ENCODE peak calls at places on chromosomes 7 and 10, in nine cellular contexts. B is heart left ventricle, W is endothelial cell of umbilical vein, P is neural progenitor cell, G is AG04450, F is ovary, Z is astrocyte of the cerebellum, X is MM.1S, E is kidney. N is an unnamed sample.

GRCh38 chr10:92702301-92702916 is 12.7 kb downstream of the HHEX start:
- DNase-seq in B (no peak), W (peak; percentile 11), P (no peak), G (no peak), F (no peak), Z (no peak), X (no peak), E (no peak), N (no peak)

GRCh38 chr10:60816624-60817023 is 38.3 kb downstream of the CDK1 start:
- DNase-seq in B (peak; percentile 69), W (peak; percentile 88), P (peak; percentile 81), G (peak; percentile 82), F (no peak), Z (peak; percentile 87), X (peak; percentile 81), E (no peak), N (peak; percentile 51)

GRCh38 chr7:46658281-46658680 is 737.2 kb upstream of the IGFBP3 start:
- DNase-seq in B (no peak), W (no peak), P (no peak), G (no peak), F (no peak), Z (peak; percentile 49), X (no peak), E (no peak), N (no peak)

GRCh38 chr7:28112056-28112455 is 68.5 kb downstream of the JAZF1 start:
- DNase-seq in B (no peak), W (no peak), P (no peak), G (no peak), F (no peak), Z (no peak), X (no peak), E (no peak), N (no peak)

GRCh38 chr7:134414109-134414508 is 44.8 kb downstream of the AKR1B1 start:
- DNase-seq in B (no peak), W (no peak), P (no peak), G (no peak), F (no peak), Z (no peak), X (no peak), E (no peak), N (no peak)

GRCh38 chr7:30222519-30223213 is 61.7 kb upstream of the ZNRF2 start:
- DNase-seq in B (no peak), W (no peak), P (no peak), G (no peak), F (no peak), Z (no peak), X (no peak), E (no peak), N (no peak)

GRCh38 chr7:30032310-30033125 is 4.3 kb downstream of the PLEKHA8 start:
- DNase-seq in B (no peak), W (peak; percentile 61), P (no peak), G (peak; percentile 68), F (peak; percentile 60), Z (peak; percentile 33), X (peak; percentile 88), E (no peak), N (no peak)

GRCh38 chr7:130486963-130487324 is 4.9 kb upstream of the MEST start:
- DNase-seq in B (no peak), W (peak; percentile 51), P (no peak), G (no peak), F (no peak), Z (no peak), X (no peak), E (no peak), N (no peak)

DNA sequence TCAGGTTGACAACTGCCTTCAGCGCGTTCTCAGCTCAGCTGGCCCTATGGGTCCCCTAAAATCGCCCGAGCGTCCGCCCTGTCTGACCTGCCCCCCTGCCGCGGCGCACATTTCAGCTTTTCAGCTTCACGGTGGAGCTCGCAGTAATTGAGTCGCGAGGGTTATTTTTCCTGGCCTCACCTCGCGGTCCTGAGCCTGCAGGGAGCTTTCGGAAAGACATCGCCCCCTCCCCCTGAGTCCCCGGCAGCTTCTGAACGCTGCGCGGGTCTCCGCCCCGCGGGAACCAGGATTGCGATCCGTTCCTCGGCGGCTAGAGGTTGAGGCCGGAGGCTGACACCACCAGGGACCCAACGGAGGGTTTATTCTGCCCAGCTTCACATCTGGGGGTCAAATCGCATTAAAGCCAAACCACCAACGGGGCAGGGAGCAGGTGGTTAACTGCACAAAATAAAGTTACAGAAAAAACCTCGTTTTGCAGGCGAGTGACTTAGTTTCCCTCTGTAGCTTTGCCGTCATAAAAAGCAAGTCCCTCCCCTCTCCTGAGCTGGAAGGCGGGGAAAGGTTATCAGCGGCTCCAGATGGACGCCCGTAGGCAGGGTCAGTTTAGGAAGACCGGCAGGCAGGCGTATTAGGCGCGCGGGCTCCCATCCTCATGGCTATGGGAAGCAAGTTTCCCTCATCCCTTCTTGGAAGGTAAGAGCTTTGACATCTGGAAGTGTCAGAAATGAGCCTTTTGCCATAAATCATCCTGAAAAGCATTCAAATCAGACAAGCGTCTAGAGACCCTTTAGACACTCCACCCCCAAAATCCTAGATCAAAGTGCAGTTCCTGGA is 10.9 kb downstream of the TWIST1 start:
- DNase-seq in B (no peak), W (no peak), P (peak; percentile 77), G (no peak), F (no peak), Z (no peak), X (no peak), E (no peak), N (no peak)
- H3K4me3 ChIP-seq in B (peak overlapping the region; percentile 48), W (no peak overlapping the region), P (peak overlapping the region; percentile 36), G (peak overlapping the region; percentile 65), F (peak overlapping the region; percentile 42), Z (peak overlapping the region; percentile 40), X (peak overlapping the region; percentile 47), E (no peak overlapping the region), N (no peak overlapping the region)

GRCh38 chr10:34756584-34756983 is 58.5 kb downstream of the PARD3 start:
- DNase-seq in B (no peak), W (no peak), P (no peak), G (no peak), F (no peak), Z (no peak), X (no peak), E (no peak), N (no peak)
- TF ChIP-seq CTCF in B (no peak), W (no peak), P (no peak), G (no peak), F (no peak), Z (no peak), X (no peak), E (no peak), N (no peak)

DNA sequence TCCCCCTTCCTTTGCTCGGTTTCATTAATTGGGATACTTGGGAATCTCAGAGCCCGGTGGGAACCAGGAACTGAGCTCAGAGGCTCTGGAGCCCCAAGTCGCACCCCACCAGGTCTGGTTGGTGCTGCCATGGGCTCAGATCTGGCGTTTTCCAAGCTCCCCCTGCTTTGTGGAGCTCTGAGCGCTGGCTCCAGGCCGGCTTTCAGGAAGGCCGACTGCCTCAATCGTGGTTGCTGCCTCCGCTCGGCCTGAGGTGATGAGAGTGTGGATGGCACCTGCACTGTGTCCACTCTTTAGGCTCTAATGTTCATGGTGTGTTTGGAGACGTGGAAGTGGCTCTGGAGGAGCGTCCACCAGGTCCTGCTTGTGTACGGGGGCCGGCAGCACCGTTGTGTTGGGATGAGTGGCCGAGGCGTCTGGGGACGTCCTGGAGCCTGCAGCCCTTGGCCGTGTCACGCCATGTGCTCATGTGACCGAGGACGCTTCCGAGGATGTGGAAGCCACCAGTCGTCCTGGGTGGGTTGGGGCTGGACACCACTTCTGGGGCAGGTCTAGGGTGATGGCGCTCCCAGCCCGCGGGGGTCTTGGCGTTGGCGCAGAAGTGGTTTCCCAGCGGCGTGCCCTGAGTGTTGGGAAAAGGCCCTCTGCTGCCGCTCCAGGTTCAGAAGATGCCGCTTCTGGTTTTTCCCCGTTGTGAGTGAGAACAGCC is 8.2 kb downstream of the INPP5A start:
- DNase-seq in B (no peak), W (no peak), P (no peak), G (no peak), F (peak; percentile 32), Z (no peak), X (no peak), E (peak; percentile 77), N (no peak)
- H3K4me3 ChIP-seq in B (no peak overlapping the region), W (no peak overlapping the region), P (no peak overlapping the region), G (no peak overlapping the region), F (no peak overlapping the region), Z (no peak overlapping the region), X (no peak overlapping the region), E (no peak overlapping the region), N (no peak overlapping the region)

GRCh38 chr7:151400626-151401315 is 9.1 kb downstream of the WDR86 start:
- DNase-seq in B (no peak), W (no peak), P (peak; percentile 45), G (no peak), F (no peak), Z (no peak), X (peak; percentile 40), E (peak; percentile 39), N (peak; percentile 29)

GRCh38 chr7:151403764-151404163 is 6.1 kb downstream of the WDR86 start:
- DNase-seq in B (no peak), W (no peak), P (no peak), G (no peak), F (no peak), Z (no peak), X (no peak), E (peak; percentile 36), N (no peak)

GRCh38 chr7:151404216-151405011 is 5.4 kb downstream of the WDR86 start:
- DNase-seq in B (no peak), W (no peak), P (no peak), G (no peak), F (peak; percentile 76), Z (no peak), X (no peak), E (peak; percentile 90), N (no peak)

GRCh38 chr7:151399906-151400305 is 9.9 kb downstream of the WDR86 start:
- DNase-seq in B (no peak), W (no peak), P (no peak), G (no peak), F (no peak), Z (no peak), X (no peak), E (peak; percentile 59), N (no peak)

GRCh38 chr7:151402029-151402835 is 7.6 kb downstream of the WDR86 start:
- DNase-seq in B (no peak), W (no peak), P (no peak), G (no peak), F (no peak), Z (no peak), X (no peak), E (peak; percentile 51), N (no peak)
- TF ChIP-seq CTCF in B (no peak), W (no peak), P (no peak), G (no peak), F (no peak), Z (peak; percentile 16), X (no peak), E (no peak), N (peak; percentile 26)

DNA sequence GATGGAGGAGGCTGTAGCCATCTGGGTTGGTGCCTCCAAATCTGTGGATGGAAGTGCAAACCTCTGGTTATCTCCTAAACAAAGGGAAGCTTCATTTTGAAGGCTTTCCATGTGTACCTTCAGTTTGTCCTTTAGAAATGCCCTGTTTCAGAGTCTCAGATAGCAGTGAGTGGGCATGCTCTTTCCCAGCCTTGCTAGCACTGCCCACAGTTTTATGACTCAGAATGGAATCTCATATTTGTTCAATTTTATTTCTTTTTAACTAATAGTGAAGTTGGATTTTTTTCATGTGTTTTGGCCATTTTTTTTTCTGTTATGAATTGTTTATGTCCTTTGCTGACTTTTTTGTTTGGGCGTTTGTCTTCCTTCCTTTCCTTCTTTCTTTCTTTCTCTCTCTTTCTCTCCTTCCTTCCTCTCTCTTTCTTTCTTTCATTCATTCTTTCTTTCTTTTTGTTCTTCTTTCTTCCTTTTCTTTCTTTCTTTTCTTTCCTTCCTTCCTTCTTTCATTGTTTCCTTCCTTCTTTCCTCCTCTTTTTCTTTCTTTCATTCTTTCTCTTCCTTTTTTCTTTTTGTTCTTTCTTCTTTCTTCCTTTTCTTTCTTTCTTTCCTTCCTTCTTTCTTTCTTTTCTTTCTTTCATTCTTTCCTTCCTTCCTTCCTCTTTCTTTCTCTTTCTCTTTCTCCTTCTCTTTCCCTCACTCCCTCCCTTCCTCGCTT is 25.6 kb downstream of the PRF1 start:
- DNase-seq in B (no peak), W (no peak), P (no peak), G (no peak), F (no peak), Z (no peak), X (no peak), E (no peak), N (no peak)
- H3K4me3 ChIP-seq in B (no peak overlapping the region), W (no peak overlapping the region), P (no peak overlapping the region), G (no peak overlapping the region), F (no peak overlapping the region), Z (no peak overlapping the region), X (peak overlapping the region; percentile 13), E (no peak overlapping the region), N (peak overlapping the region; percentile 31)

N was measured in GM12864.